ENCODE peak calls at places on chromosomes 11 and 22, in seven cellular contexts. One of them, this sample, is unnamed.

GRCh38 chr11:93871521-93871920 is 21.1 kb upstream of the VSTM5 start:
- DNase-seq in heart right ventricle: no peak
- DNase-seq in PC-3: no peak
- DNase-seq in GF-D8: no peak
- DNase-seq in activated CD4-positive, alpha-beta T cell treated with anti-CD3 and anti-CD28 coated beads, Interleukin-2, amount 50 U/mL, for 24 hours: no peak
- DNase-seq in body of pancreas: no peak
- DNase-seq in non-pigmented ciliary epithelial cell: no peak
- DNase-seq in this sample: no peak

GRCh38 chr11:70312401-70313357 is 42.2 kb downstream of the PPFIA1 start:
- DNase-seq in heart right ventricle: no peak
- DNase-seq in PC-3: no peak
- DNase-seq in activated CD4-positive, alpha-beta T cell treated with anti-CD3 and anti-CD28 coated beads, Interleukin-2, amount 50 U/mL, for 24 hours: no peak
- DNase-seq in GF-D8: no peak
- DNase-seq in body of pancreas: no peak
- DNase-seq in non-pigmented ciliary epithelial cell: no peak
- DNase-seq in this sample: no peak

GRCh38 chr22:42301072-42301741 is 30.8 kb upstream of the TCF20 start:
- DNase-seq in PC-3: no peak
- DNase-seq in body of pancreas: no peak
- DNase-seq in activated CD4-positive, alpha-beta T cell treated with anti-CD3 and anti-CD28 coated beads, Interleukin-2, amount 50 U/mL, for 24 hours: no peak
- DNase-seq in non-pigmented ciliary epithelial cell: no peak
- DNase-seq in GF-D8: no peak
- DNase-seq in heart right ventricle: no peak
- DNase-seq in this sample: no peak

GRCh38 chr11:45832835-45833446 is 14.3 kb upstream of the CRY2 start:
- DNase-seq in heart right ventricle: no peak
- DNase-seq in GF-D8: no peak
- DNase-seq in activated CD4-positive, alpha-beta T cell treated with anti-CD3 and anti-CD28 coated beads, Interleukin-2, amount 50 U/mL, for 24 hours: no peak
- DNase-seq in PC-3: no peak
- DNase-seq in body of pancreas: no peak
- DNase-seq in non-pigmented ciliary epithelial cell: no peak
- DNase-seq in this sample: no peak

GRCh38 chr22:20600137-20600673 is 92.8 kb downstream of the MED15 start:
- DNase-seq in heart right ventricle: no peak
- DNase-seq in GF-D8: no peak
- DNase-seq in body of pancreas: no peak
- DNase-seq in non-pigmented ciliary epithelial cell: no peak
- DNase-seq in activated CD4-positive, alpha-beta T cell treated with anti-CD3 and anti-CD28 coated beads, Interleukin-2, amount 50 U/mL, for 24 hours: no peak
- DNase-seq in PC-3: no peak
- DNase-seq in this sample: no peak

GRCh38 chr11:26186389-26186788 is 145.5 kb upstream of the ANO3 start:
- DNase-seq in PC-3: no peak
- DNase-seq in heart right ventricle: no peak
- DNase-seq in non-pigmented ciliary epithelial cell: no peak
- DNase-seq in activated CD4-positive, alpha-beta T cell treated with anti-CD3 and anti-CD28 coated beads, Interleukin-2, amount 50 U/mL, for 24 hours: no peak
- DNase-seq in body of pancreas: no peak
- DNase-seq in GF-D8: no peak
- DNase-seq in this sample: no peak

GRCh38 chr11:75339685-75340409 is 11.6 kb downstream of the ARRB1 start:
- DNase-seq in GF-D8: peak; percentile 81
- DNase-seq in body of pancreas: no peak
- DNase-seq in activated CD4-positive, alpha-beta T cell treated with anti-CD3 and anti-CD28 coated beads, Interleukin-2, amount 50 U/mL, for 24 hours: no peak
- DNase-seq in heart right ventricle: no peak
- DNase-seq in PC-3: no peak
- DNase-seq in non-pigmented ciliary epithelial cell: no peak
- DNase-seq in this sample: no peak

GRCh38 chr11:1598816-1599215 is 722 bp upstream of the KRTAP5-2 start:
- DNase-seq in activated CD4-positive, alpha-beta T cell treated with anti-CD3 and anti-CD28 coated beads, Interleukin-2, amount 50 U/mL, for 24 hours: no peak
- DNase-seq in GF-D8: no peak
- DNase-seq in heart right ventricle: no peak
- DNase-seq in PC-3: no peak
- DNase-seq in non-pigmented ciliary epithelial cell: no peak
- DNase-seq in body of pancreas: no peak
- DNase-seq in this sample: no peak

GRCh38 chr11:1631066-1631568 is 1.5 kb downstream of the KRTAP5-5 start:
- DNase-seq in body of pancreas: no peak
- DNase-seq in GF-D8: no peak
- DNase-seq in non-pigmented ciliary epithelial cell: no peak
- DNase-seq in heart right ventricle: no peak
- DNase-seq in PC-3: no peak
- DNase-seq in activated CD4-positive, alpha-beta T cell treated with anti-CD3 and anti-CD28 coated beads, Interleukin-2, amount 50 U/mL, for 24 hours: no peak
- DNase-seq in this sample: no peak

GRCh38 chr11:79095424-79095823 is 345.4 kb downstream of the TENM4 start:
- DNase-seq in PC-3: no peak
- DNase-seq in activated CD4-positive, alpha-beta T cell treated with anti-CD3 and anti-CD28 coated beads, Interleukin-2, amount 50 U/mL, for 24 hours: no peak
- DNase-seq in GF-D8: no peak
- DNase-seq in heart right ventricle: no peak
- DNase-seq in non-pigmented ciliary epithelial cell: no peak
- DNase-seq in body of pancreas: no peak
- DNase-seq in this sample: no peak

GRCh38 chr11:36478700-36479329 is 31.3 kb downstream of the TRAF6 start:
- DNase-seq in PC-3: peak; percentile 76
- DNase-seq in non-pigmented ciliary epithelial cell: no peak
- DNase-seq in GF-D8: no peak
- DNase-seq in body of pancreas: no peak
- DNase-seq in activated CD4-positive, alpha-beta T cell treated with anti-CD3 and anti-CD28 coated beads, Interleukin-2, amount 50 U/mL, for 24 hours: no peak
- DNase-seq in heart right ventricle: peak; percentile 62
- DNase-seq in this sample: peak; percentile 59

GRCh38 chr11:299951-300735 is 817 bp upstream of the IFITM5 start:
- DNase-seq in PC-3: no peak
- DNase-seq in activated CD4-positive, alpha-beta T cell treated with anti-CD3 and anti-CD28 coated beads, Interleukin-2, amount 50 U/mL, for 24 hours: no peak
- DNase-seq in non-pigmented ciliary epithelial cell: no peak
- DNase-seq in heart right ventricle: no peak
- DNase-seq in GF-D8: no peak
- DNase-seq in body of pancreas: peak; percentile 36
- DNase-seq in this sample: no peak

GRCh38 chr11:120121914-120122473 is 15.9 kb downstream of the TRIM29 start:
- DNase-seq in activated CD4-positive, alpha-beta T cell treated with anti-CD3 and anti-CD28 coated beads, Interleukin-2, amount 50 U/mL, for 24 hours: no peak
- DNase-seq in GF-D8: no peak
- DNase-seq in body of pancreas: peak; percentile 52
- DNase-seq in heart right ventricle: no peak
- DNase-seq in PC-3: peak; percentile 89
- DNase-seq in non-pigmented ciliary epithelial cell: no peak
- DNase-seq in this sample: peak; percentile 60

GRCh38 chr22:44542561-44543222 is 44.7 kb upstream of the RTL6 start:
- DNase-seq in PC-3: no peak
- DNase-seq in non-pigmented ciliary epithelial cell: no peak
- DNase-seq in heart right ventricle: no peak
- DNase-seq in GF-D8: no peak
- DNase-seq in body of pancreas: no peak
- DNase-seq in activated CD4-positive, alpha-beta T cell treated with anti-CD3 and anti-CD28 coated beads, Interleukin-2, amount 50 U/mL, for 24 hours: no peak
- DNase-seq in this sample: no peak

GRCh38 chr11:491358-491757 is 15.7 kb downstream of the RNH1 start:
- DNase-seq in heart right ventricle: no peak
- DNase-seq in body of pancreas: no peak
- DNase-seq in GF-D8: no peak
- DNase-seq in non-pigmented ciliary epithelial cell: no peak
- DNase-seq in activated CD4-positive, alpha-beta T cell treated with anti-CD3 and anti-CD28 coated beads, Interleukin-2, amount 50 U/mL, for 24 hours: no peak
- DNase-seq in PC-3: no peak
- DNase-seq in this sample: no peak

GRCh38 chr11:95279921-95280861 is 49.2 kb upstream of the SESN3 start:
- DNase-seq in body of pancreas: no peak
- DNase-seq in activated CD4-positive, alpha-beta T cell treated with anti-CD3 and anti-CD28 coated beads, Interleukin-2, amount 50 U/mL, for 24 hours: no peak
- DNase-seq in heart right ventricle: peak; percentile 32
- DNase-seq in PC-3: peak; percentile 26
- DNase-seq in non-pigmented ciliary epithelial cell: no peak
- DNase-seq in GF-D8: no peak
- DNase-seq in this sample: no peak

GRCh38 chr11:107916671-107917241 is 11.5 kb upstream of the RAB39A start:
- DNase-seq in non-pigmented ciliary epithelial cell: no peak
- DNase-seq in GF-D8: no peak
- DNase-seq in body of pancreas: no peak
- DNase-seq in heart right ventricle: no peak
- DNase-seq in activated CD4-positive, alpha-beta T cell treated with anti-CD3 and anti-CD28 coated beads, Interleukin-2, amount 50 U/mL, for 24 hours: no peak
- DNase-seq in PC-3: peak; percentile 57
- DNase-seq in this sample: peak; percentile 49

GRCh38 chr22:49080631-49081030 is 747.0 kb downstream of the BRD1 start:
- DNase-seq in GF-D8: no peak
- DNase-seq in non-pigmented ciliary epithelial cell: no peak
- DNase-seq in activated CD4-positive, alpha-beta T cell treated with anti-CD3 and anti-CD28 coated beads, Interleukin-2, amount 50 U/mL, for 24 hours: no peak
- DNase-seq in body of pancreas: no peak
- DNase-seq in PC-3: no peak
- DNase-seq in heart right ventricle: no peak
- DNase-seq in this sample: no peak

GRCh38 chr11:119117004-119117706 is 4.2 kb upstream of the HINFP start:
- DNase-seq in body of pancreas: no peak
- DNase-seq in GF-D8: no peak
- DNase-seq in heart right ventricle: no peak
- DNase-seq in activated CD4-positive, alpha-beta T cell treated with anti-CD3 and anti-CD28 coated beads, Interleukin-2, amount 50 U/mL, for 24 hours: no peak
- DNase-seq in PC-3: no peak
- DNase-seq in non-pigmented ciliary epithelial cell: no peak
- DNase-seq in this sample: no peak

GRCh38 chr22:23137468-23137867 is 4.3 kb downstream of the RSPH14 start:
- DNase-seq in body of pancreas: no peak
- DNase-seq in PC-3: no peak
- DNase-seq in non-pigmented ciliary epithelial cell: no peak
- DNase-seq in heart right ventricle: no peak
- DNase-seq in activated CD4-positive, alpha-beta T cell treated with anti-CD3 and anti-CD28 coated beads, Interleukin-2, amount 50 U/mL, for 24 hours: no peak
- DNase-seq in GF-D8: no peak
- DNase-seq in this sample: no peak

GRCh38 chr11:4453118-4453517 is 4.0 kb downstream of the OR52K2 start:
- DNase-seq in GF-D8: no peak
- DNase-seq in non-pigmented ciliary epithelial cell: no peak
- DNase-seq in body of pancreas: no peak
- DNase-seq in PC-3: no peak
- DNase-seq in activated CD4-positive, alpha-beta T cell treated with anti-CD3 and anti-CD28 coated beads, Interleukin-2, amount 50 U/mL, for 24 hours: no peak
- DNase-seq in heart right ventricle: no peak
- DNase-seq in this sample: no peak

GRCh38 chr11:108062336-108062735 is 53.6 kb downstream of the CUL5 start:
- DNase-seq in body of pancreas: no peak
- DNase-seq in heart right ventricle: no peak
- DNase-seq in activated CD4-positive, alpha-beta T cell treated with anti-CD3 and anti-CD28 coated beads, Interleukin-2, amount 50 U/mL, for 24 hours: no peak
- DNase-seq in GF-D8: no peak
- DNase-seq in non-pigmented ciliary epithelial cell: no peak
- DNase-seq in PC-3: no peak
- DNase-seq in this sample: no peak

GRCh38 chr22:44671742-44672141 is 30.3 kb upstream of the PRR5 start:
- DNase-seq in PC-3: no peak
- DNase-seq in heart right ventricle: no peak
- DNase-seq in activated CD4-positive, alpha-beta T cell treated with anti-CD3 and anti-CD28 coated beads, Interleukin-2, amount 50 U/mL, for 24 hours: no peak
- DNase-seq in body of pancreas: no peak
- DNase-seq in non-pigmented ciliary epithelial cell: no peak
- DNase-seq in GF-D8: no peak
- DNase-seq in this sample: peak; percentile 49

GRCh38 chr22:50502096-50502495 is 5.4 kb downstream of the LMF2 start:
- DNase-seq in activated CD4-positive, alpha-beta T cell treated with anti-CD3 and anti-CD28 coated beads, Interleukin-2, amount 50 U/mL, for 24 hours: no peak
- DNase-seq in PC-3: no peak
- DNase-seq in heart right ventricle: no peak
- DNase-seq in GF-D8: no peak
- DNase-seq in non-pigmented ciliary epithelial cell: no peak
- DNase-seq in body of pancreas: no peak
- DNase-seq in this sample: no peak

GRCh38 chr11:66333220-66333877 is 2.9 kb downstream of the RIN1 start:
- DNase-seq in heart right ventricle: no peak
- DNase-seq in PC-3: no peak
- DNase-seq in GF-D8: no peak
- DNase-seq in body of pancreas: no peak
- DNase-seq in non-pigmented ciliary epithelial cell: no peak
- DNase-seq in activated CD4-positive, alpha-beta T cell treated with anti-CD3 and anti-CD28 coated beads, Interleukin-2, amount 50 U/mL, for 24 hours: no peak
- DNase-seq in this sample: no peak

GRCh38 chr11:126991596-126991995 is 9.0 kb downstream of the KIRREL3 start:
- DNase-seq in activated CD4-positive, alpha-beta T cell treated with anti-CD3 and anti-CD28 coated beads, Interleukin-2, amount 50 U/mL, for 24 hours: no peak
- DNase-seq in GF-D8: no peak
- DNase-seq in PC-3: peak; percentile 17
- DNase-seq in non-pigmented ciliary epithelial cell: no peak
- DNase-seq in heart right ventricle: no peak
- DNase-seq in body of pancreas: no peak
- DNase-seq in this sample: no peak